ENCODE peak calls at places on chromosome 11, in seven cellular contexts. One of them, this sample, is unnamed.

GRCh38 chr11:7547687-7548086 is 33.9 kb downstream of the PPFIBP2 start:
- DNase-seq in Peyer's patch: no peak
- DNase-seq in AG04450: no peak
- DNase-seq in esophagus muscularis mucosa: no peak
- DNase-seq in heart right ventricle: no peak
- DNase-seq in fibroblast of villous mesenchyme: no peak
- DNase-seq in HAP-1: no peak
- DNase-seq in this sample: no peak

GRCh38 chr11:78033040-78033439 is 10.0 kb upstream of the KCTD14 start:
- DNase-seq in Peyer's patch: no peak
- DNase-seq in AG04450: no peak
- DNase-seq in esophagus muscularis mucosa: no peak
- DNase-seq in heart right ventricle: no peak
- DNase-seq in fibroblast of villous mesenchyme: no peak
- DNase-seq in HAP-1: no peak
- DNase-seq in this sample: no peak

GRCh38 chr11:60396382-60396781 is at the start of gene MS4A14:
- DNase-seq in Peyer's patch: no peak
- DNase-seq in AG04450: no peak
- DNase-seq in esophagus muscularis mucosa: no peak
- DNase-seq in heart right ventricle: no peak
- DNase-seq in fibroblast of villous mesenchyme: no peak
- DNase-seq in HAP-1: no peak
- DNase-seq in this sample: no peak

GRCh38 chr11:55474321-55474720 is 79.9 kb upstream of the OR4C15 start:
- DNase-seq in Peyer's patch: no peak
- DNase-seq in AG04450: no peak
- DNase-seq in esophagus muscularis mucosa: no peak
- DNase-seq in heart right ventricle: no peak
- DNase-seq in fibroblast of villous mesenchyme: no peak
- DNase-seq in HAP-1: no peak
- DNase-seq in this sample: no peak

GRCh38 chr11:30344085-30344484 is 21.2 kb downstream of the ARL14EP start:
- DNase-seq in Peyer's patch: no peak
- DNase-seq in AG04450: no peak
- DNase-seq in esophagus muscularis mucosa: no peak
- DNase-seq in heart right ventricle: no peak
- DNase-seq in fibroblast of villous mesenchyme: no peak
- DNase-seq in HAP-1: no peak
- DNase-seq in this sample: no peak

GRCh38 chr11:80086496-80087055 is 645.7 kb upstream of the TENM4 start:
- DNase-seq in Peyer's patch: no peak
- DNase-seq in AG04450: no peak
- DNase-seq in esophagus muscularis mucosa: no peak
- DNase-seq in heart right ventricle: no peak
- DNase-seq in fibroblast of villous mesenchyme: no peak
- DNase-seq in HAP-1: no peak
- DNase-seq in this sample: no peak

GRCh38 chr11:69874984-69875673 is 55.9 kb upstream of the FGF3 start:
- DNase-seq in Peyer's patch: no peak
- DNase-seq in AG04450: no peak
- DNase-seq in esophagus muscularis mucosa: no peak
- DNase-seq in heart right ventricle: no peak
- DNase-seq in fibroblast of villous mesenchyme: no peak
- DNase-seq in HAP-1: no peak
- DNase-seq in this sample: no peak

GRCh38 chr11:130145975-130146776 is 13.4 kb upstream of the ST14 start:
- DNase-seq in Peyer's patch: peak
- DNase-seq in AG04450: no peak
- DNase-seq in esophagus muscularis mucosa: no peak
- DNase-seq in heart right ventricle: no peak
- DNase-seq in fibroblast of villous mesenchyme: no peak
- DNase-seq in HAP-1: no peak
- DNase-seq in this sample: no peak

GRCh38 chr11:40787243-40787642 is 672.2 kb downstream of the LRRC4C start:
- DNase-seq in Peyer's patch: no peak
- DNase-seq in AG04450: no peak
- DNase-seq in esophagus muscularis mucosa: no peak
- DNase-seq in heart right ventricle: no peak
- DNase-seq in fibroblast of villous mesenchyme: no peak
- DNase-seq in HAP-1: peak
- DNase-seq in this sample: no peak

GRCh38 chr11:2904153-2905052 is 18.8 kb upstream of the CDKN1C start:
- DNase-seq in Peyer's patch: peak
- DNase-seq in AG04450: no peak
- DNase-seq in esophagus muscularis mucosa: no peak
- DNase-seq in heart right ventricle: no peak
- DNase-seq in fibroblast of villous mesenchyme: no peak
- DNase-seq in HAP-1: no peak
- DNase-seq in this sample: no peak

GRCh38 chr11:88701816-88702215 is 364.0 kb downstream of the GRM5 start:
- DNase-seq in Peyer's patch: no peak
- DNase-seq in AG04450: no peak
- DNase-seq in esophagus muscularis mucosa: no peak
- DNase-seq in heart right ventricle: no peak
- DNase-seq in fibroblast of villous mesenchyme: no peak
- DNase-seq in HAP-1: no peak
- DNase-seq in this sample: no peak

GRCh38 chr11:118435233-118435892 is 929 bp upstream of the KMT2A start:
- DNase-seq in Peyer's patch: peak
- DNase-seq in AG04450: no peak
- DNase-seq in esophagus muscularis mucosa: no peak
- DNase-seq in heart right ventricle: peak
- DNase-seq in fibroblast of villous mesenchyme: peak
- DNase-seq in HAP-1: peak
- DNase-seq in this sample: peak

GRCh38 chr11:32034149-32034548 is 56.7 kb upstream of the RCN1 start:
- DNase-seq in Peyer's patch: no peak
- DNase-seq in AG04450: peak
- DNase-seq in esophagus muscularis mucosa: no peak
- DNase-seq in heart right ventricle: no peak
- DNase-seq in fibroblast of villous mesenchyme: peak
- DNase-seq in HAP-1: no peak
- DNase-seq in this sample: peak

GRCh38 chr11:92714111-92714510 is 255.3 kb upstream of the MTNR1B start:
- DNase-seq in Peyer's patch: no peak
- DNase-seq in AG04450: no peak
- DNase-seq in esophagus muscularis mucosa: no peak
- DNase-seq in heart right ventricle: no peak
- DNase-seq in fibroblast of villous mesenchyme: no peak
- DNase-seq in HAP-1: no peak
- DNase-seq in this sample: no peak

GRCh38 chr11:65225284-65226102 is 36.3 kb upstream of the POLA2 start:
- DNase-seq in Peyer's patch: peak
- DNase-seq in AG04450: peak
- DNase-seq in esophagus muscularis mucosa: no peak
- DNase-seq in heart right ventricle: peak
- DNase-seq in fibroblast of villous mesenchyme: peak
- DNase-seq in HAP-1: peak
- DNase-seq in this sample: peak

GRCh38 chr11:126129681-126130671 is 67.3 kb upstream of the CDON start:
- DNase-seq in Peyer's patch: no peak
- DNase-seq in AG04450: no peak
- DNase-seq in esophagus muscularis mucosa: no peak
- DNase-seq in heart right ventricle: no peak
- DNase-seq in fibroblast of villous mesenchyme: peak
- DNase-seq in HAP-1: no peak
- DNase-seq in this sample: peak

GRCh38 chr11:67639438-67639859 is at the start of gene TBX10:
- DNase-seq in Peyer's patch: no peak
- DNase-seq in AG04450: no peak
- DNase-seq in esophagus muscularis mucosa: no peak
- DNase-seq in heart right ventricle: no peak
- DNase-seq in fibroblast of villous mesenchyme: no peak
- DNase-seq in HAP-1: no peak
- DNase-seq in this sample: no peak

GRCh38 chr11:5317301-5317700 is 6.8 kb downstream of the OR51B2 start:
- DNase-seq in Peyer's patch: no peak
- DNase-seq in AG04450: no peak
- DNase-seq in esophagus muscularis mucosa: no peak
- DNase-seq in heart right ventricle: no peak
- DNase-seq in fibroblast of villous mesenchyme: no peak
- DNase-seq in HAP-1: no peak
- DNase-seq in this sample: no peak

GRCh38 chr11:111046291-111046690 is 199.2 kb upstream of the POU2AF2 start:
- DNase-seq in Peyer's patch: no peak
- DNase-seq in AG04450: no peak
- DNase-seq in esophagus muscularis mucosa: no peak
- DNase-seq in heart right ventricle: no peak
- DNase-seq in fibroblast of villous mesenchyme: no peak
- DNase-seq in HAP-1: no peak
- DNase-seq in this sample: no peak

GRCh38 chr11:60371854-60372253 is 6.5 kb upstream of the MS4A7 start:
- DNase-seq in Peyer's patch: no peak
- DNase-seq in AG04450: no peak
- DNase-seq in esophagus muscularis mucosa: no peak
- DNase-seq in heart right ventricle: no peak
- DNase-seq in fibroblast of villous mesenchyme: no peak
- DNase-seq in HAP-1: no peak
- DNase-seq in this sample: no peak

GRCh38 chr11:66324626-66325025 is 7.8 kb upstream of the CD248 start:
- DNase-seq in Peyer's patch: no peak
- DNase-seq in AG04450: no peak
- DNase-seq in esophagus muscularis mucosa: no peak
- DNase-seq in heart right ventricle: no peak
- DNase-seq in fibroblast of villous mesenchyme: no peak
- DNase-seq in HAP-1: no peak
- DNase-seq in this sample: peak

GRCh38 chr11:74932797-74933196 is 16.1 kb downstream of the XRRA1 start:
- DNase-seq in Peyer's patch: no peak
- DNase-seq in AG04450: peak
- DNase-seq in esophagus muscularis mucosa: no peak
- DNase-seq in heart right ventricle: no peak
- DNase-seq in fibroblast of villous mesenchyme: peak
- DNase-seq in HAP-1: no peak
- DNase-seq in this sample: no peak

GRCh38 chr11:87421422-87421821 is 383.7 kb downstream of the TMEM135 start:
- DNase-seq in Peyer's patch: no peak
- DNase-seq in AG04450: peak
- DNase-seq in esophagus muscularis mucosa: peak
- DNase-seq in heart right ventricle: peak
- DNase-seq in fibroblast of villous mesenchyme: peak
- DNase-seq in HAP-1: peak
- DNase-seq in this sample: peak

GRCh38 chr11:2439820-2440219 is 4.5 kb downstream of the TRPM5 start:
- DNase-seq in Peyer's patch: no peak
- DNase-seq in AG04450: no peak
- DNase-seq in esophagus muscularis mucosa: no peak
- DNase-seq in heart right ventricle: no peak
- DNase-seq in fibroblast of villous mesenchyme: no peak
- DNase-seq in HAP-1: no peak
- DNase-seq in this sample: no peak

GRCh38 chr11:15035283-15035682 is 38.1 kb upstream of the CALCB start:
- DNase-seq in Peyer's patch: no peak
- DNase-seq in AG04450: no peak
- DNase-seq in esophagus muscularis mucosa: no peak
- DNase-seq in heart right ventricle: no peak
- DNase-seq in fibroblast of villous mesenchyme: no peak
- DNase-seq in HAP-1: no peak
- DNase-seq in this sample: no peak

GRCh38 chr11:70860855-70861254 is 391.5 kb downstream of the SHANK2 start:
- DNase-seq in Peyer's patch: no peak
- DNase-seq in AG04450: no peak
- DNase-seq in esophagus muscularis mucosa: no peak
- DNase-seq in heart right ventricle: no peak
- DNase-seq in fibroblast of villous mesenchyme: no peak
- DNase-seq in HAP-1: no peak
- DNase-seq in this sample: no peak

GRCh38 chr11:72753341-72754148 is 1.3 kb upstream of the ARAP1 start:
- DNase-seq in Peyer's patch: no peak
- DNase-seq in AG04450: no peak
- DNase-seq in esophagus muscularis mucosa: no peak
- DNase-seq in heart right ventricle: no peak
- DNase-seq in fibroblast of villous mesenchyme: no peak
- DNase-seq in HAP-1: no peak
- DNase-seq in this sample: no peak
- H3K4me3 ChIP-seq in Peyer's patch: no peak
- H3K4me3 ChIP-seq in AG04450: no peak
- H3K4me3 ChIP-seq in esophagus muscularis mucosa: no peak
- H3K4me3 ChIP-seq in heart right ventricle: no peak
- H3K4me3 ChIP-seq in fibroblast of villous mesenchyme: no peak
- H3K4me3 ChIP-seq in HAP-1: no peak
- H3K4me3 ChIP-seq in this sample: no peak

GRCh38 chr11:33158596-33158995 is 2.7 kb downstream of the CSTF3 start:
- DNase-seq in Peyer's patch: no peak
- DNase-seq in AG04450: no peak
- DNase-seq in esophagus muscularis mucosa: no peak
- DNase-seq in heart right ventricle: no peak
- DNase-seq in fibroblast of villous mesenchyme: no peak
- DNase-seq in HAP-1: no peak
- DNase-seq in this sample: no peak
- H3K4me3 ChIP-seq in Peyer's patch: no peak
- H3K4me3 ChIP-seq in AG04450: peak
- H3K4me3 ChIP-seq in esophagus muscularis mucosa: no peak
- H3K4me3 ChIP-seq in heart right ventricle: no peak
- H3K4me3 ChIP-seq in fibroblast of villous mesenchyme: peak
- H3K4me3 ChIP-seq in HAP-1: peak
- H3K4me3 ChIP-seq in this sample: peak

DNA sequence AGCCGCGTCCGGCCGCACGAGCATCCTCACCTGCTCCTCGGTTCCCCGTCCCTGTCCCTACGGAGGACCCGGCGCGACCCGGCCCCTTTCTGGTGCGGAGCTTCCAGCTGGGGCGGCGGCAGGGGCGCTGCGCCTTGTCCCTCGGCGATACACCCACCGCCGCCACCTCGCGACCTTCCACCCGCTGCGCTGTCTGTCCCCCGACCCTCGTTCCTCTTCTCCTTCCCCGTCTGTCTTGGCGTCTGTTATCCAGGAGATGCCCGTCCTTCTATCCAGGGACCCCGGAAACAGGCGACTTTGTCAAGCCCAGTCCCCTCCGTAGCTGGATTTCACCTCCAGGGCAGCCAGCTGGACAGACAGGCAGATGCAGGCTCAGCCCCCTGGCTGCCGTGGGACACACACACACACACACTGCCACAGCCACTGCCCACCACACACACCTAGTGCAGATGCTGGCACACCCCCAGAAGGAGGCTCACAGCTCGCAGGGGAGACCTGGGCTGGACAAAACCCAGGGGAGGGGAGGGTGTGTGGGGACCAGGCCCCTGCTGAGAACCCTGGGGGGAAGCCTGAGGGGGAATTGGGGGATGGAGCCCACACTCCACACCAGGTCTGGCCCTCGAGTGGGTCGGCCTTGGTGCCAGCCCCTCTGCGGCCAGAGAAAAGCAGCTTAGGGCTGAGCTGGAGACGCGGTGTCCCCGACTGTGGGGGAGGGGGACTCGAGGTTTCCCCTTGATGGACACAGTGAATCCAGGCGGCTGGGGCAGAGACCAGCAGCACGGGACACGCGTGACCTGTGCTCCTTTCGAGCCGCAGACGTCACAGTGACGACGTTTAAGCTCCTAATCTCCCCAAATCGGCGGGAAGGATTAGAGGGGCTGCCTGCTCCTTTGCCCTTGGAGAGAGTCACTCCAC is 781 bp downstream of the DRD4 start:
- DNase-seq in Peyer's patch: no peak
- DNase-seq in AG04450: no peak
- DNase-seq in esophagus muscularis mucosa: no peak
- DNase-seq in heart right ventricle: no peak
- DNase-seq in fibroblast of villous mesenchyme: peak
- DNase-seq in HAP-1: no peak
- DNase-seq in this sample: no peak
- H3K4me3 ChIP-seq in Peyer's patch: peak
- H3K4me3 ChIP-seq in AG04450: peak
- H3K4me3 ChIP-seq in esophagus muscularis mucosa: peak
- H3K4me3 ChIP-seq in heart right ventricle: no peak
- H3K4me3 ChIP-seq in fibroblast of villous mesenchyme: no peak
- H3K4me3 ChIP-seq in HAP-1: no peak
- H3K4me3 ChIP-seq in this sample: peak

GRCh38 chr11:103491777-103492176 is 382.6 kb downstream of the DYNC2H1 start:
- DNase-seq in Peyer's patch: no peak
- DNase-seq in AG04450: no peak
- DNase-seq in esophagus muscularis mucosa: no peak
- DNase-seq in heart right ventricle: no peak
- DNase-seq in fibroblast of villous mesenchyme: no peak
- DNase-seq in HAP-1: peak
- DNase-seq in this sample: no peak
- H3K4me3 ChIP-seq in Peyer's patch: no peak
- H3K4me3 ChIP-seq in AG04450: no peak
- H3K4me3 ChIP-seq in esophagus muscularis mucosa: no peak
- H3K4me3 ChIP-seq in heart right ventricle: no peak
- H3K4me3 ChIP-seq in fibroblast of villous mesenchyme: no peak
- H3K4me3 ChIP-seq in HAP-1: no peak
- H3K4me3 ChIP-seq in this sample: no peak